ENCODE peak calls at places on chromosomes 1 and 21, in four cellular contexts. One of them, this sample, is unnamed.

GRCh38 chr1:94672001-94672400 is 130.4 kb upstream of the F3 start:
- DNase-seq in right atrium auricular region: no peak
- DNase-seq in cardiac muscle cell: no peak
- DNase-seq in RWPE2: no peak
- DNase-seq in this sample: no peak

GRCh38 chr1:7393141-7393540 is 378.0 kb upstream of the VAMP3 start:
- DNase-seq in right atrium auricular region: no peak
- DNase-seq in cardiac muscle cell: no peak
- DNase-seq in RWPE2: no peak
- DNase-seq in this sample: no peak

GRCh38 chr1:118097622-118098348 is 87.2 kb downstream of the SPAG17 start:
- DNase-seq in right atrium auricular region: no peak
- DNase-seq in cardiac muscle cell: no peak
- DNase-seq in RWPE2: no peak
- DNase-seq in this sample: no peak

GRCh38 chr1:31621872-31622730 is 4.6 kb downstream of the HCRTR1 start:
- DNase-seq in right atrium auricular region: no peak
- DNase-seq in cardiac muscle cell: no peak
- DNase-seq in RWPE2: no peak
- DNase-seq in this sample: no peak

GRCh38 chr1:201016211-201016651 is 7.3 kb downstream of the KIF21B start:
- DNase-seq in right atrium auricular region: no peak
- DNase-seq in cardiac muscle cell: peak; percentile 44
- DNase-seq in RWPE2: no peak
- DNase-seq in this sample: no peak

GRCh38 chr1:43801203-43801602 is 93.9 kb downstream of the ST3GAL3 start:
- DNase-seq in right atrium auricular region: no peak
- DNase-seq in cardiac muscle cell: no peak
- DNase-seq in RWPE2: no peak
- DNase-seq in this sample: no peak

GRCh38 chr1:159161001-159161718 is 10.3 kb upstream of the CADM3 start:
- DNase-seq in right atrium auricular region: peak; percentile 77
- DNase-seq in cardiac muscle cell: peak; percentile 91
- DNase-seq in RWPE2: no peak
- DNase-seq in this sample: no peak

GRCh38 chr1:156815851-156816536 is 654 bp downstream of the SH2D2A start:
- DNase-seq in right atrium auricular region: no peak
- DNase-seq in cardiac muscle cell: no peak
- DNase-seq in RWPE2: peak; percentile 26
- DNase-seq in this sample: no peak

GRCh38 chr1:87240661-87241285 is 87.9 kb upstream of the LMO4 start:
- DNase-seq in right atrium auricular region: no peak
- DNase-seq in cardiac muscle cell: no peak
- DNase-seq in RWPE2: no peak
- DNase-seq in this sample: no peak

DNA sequence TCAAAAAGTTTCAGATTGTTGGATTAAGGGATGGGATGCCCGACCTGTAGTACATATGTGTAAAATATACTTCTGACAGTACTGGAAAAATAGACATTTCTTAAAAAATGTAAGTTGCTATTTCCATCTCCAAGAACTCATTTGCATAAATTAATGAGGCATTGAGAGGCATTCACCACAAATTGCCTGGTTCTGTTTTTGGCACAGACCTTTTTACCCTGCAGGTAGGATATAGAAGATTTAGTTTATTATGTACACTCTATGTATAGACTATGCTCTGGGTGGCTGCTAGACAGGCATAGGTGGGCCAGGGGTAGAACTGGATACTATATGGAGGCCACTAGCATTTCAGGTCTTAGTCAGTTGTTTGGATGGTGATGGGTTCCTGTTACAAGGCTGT is 8.0 kb downstream of the CCDC17 start:
- DNase-seq in right atrium auricular region: no peak
- DNase-seq in cardiac muscle cell: no peak
- DNase-seq in RWPE2: no peak
- DNase-seq in this sample: no peak
- H3K36me3 ChIP-seq in right atrium auricular region: peaks cover 50% of the 10 kb centered on the region
- H3K36me3 ChIP-seq in cardiac muscle cell: peaks cover 56% of the 10 kb centered on the region
- H3K36me3 ChIP-seq in RWPE2: peaks cover 69% of the 10 kb centered on the region
- H3K36me3 ChIP-seq in this sample: peaks cover 41% of the 10 kb centered on the region

DNA sequence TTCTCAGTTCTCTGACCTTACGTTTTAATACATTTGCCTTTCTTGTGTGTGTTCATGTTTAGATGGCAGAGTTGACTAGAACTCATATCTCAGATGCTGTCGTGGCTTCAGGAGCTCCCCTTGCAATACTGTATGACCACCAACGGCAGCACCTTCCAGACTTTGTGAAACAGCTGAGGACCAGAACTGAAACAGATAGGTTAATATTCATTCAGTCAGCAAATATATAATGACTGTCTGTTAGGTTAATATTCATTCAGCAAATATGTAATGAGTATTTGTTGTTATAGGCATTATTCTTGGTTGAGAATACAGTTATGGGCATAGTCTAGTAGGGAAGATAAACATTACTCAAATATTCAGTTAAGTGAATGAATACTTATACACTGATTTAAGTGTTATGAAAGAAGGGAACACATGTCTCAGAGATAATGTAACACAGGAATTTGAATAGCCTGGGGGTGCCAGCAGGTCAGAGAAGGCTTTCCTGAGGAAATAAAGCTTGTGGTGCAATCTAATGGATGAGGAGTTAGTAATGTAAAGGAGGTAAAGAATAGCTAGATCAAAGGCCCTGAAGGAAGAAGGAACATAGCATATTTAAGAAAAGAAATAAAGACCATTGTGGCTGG is 88.5 kb downstream of the CEP350 start:
- DNase-seq in right atrium auricular region: no peak
- DNase-seq in cardiac muscle cell: peak; percentile 58
- DNase-seq in RWPE2: no peak
- DNase-seq in this sample: no peak
- H3K36me3 ChIP-seq in right atrium auricular region: peaks cover 57% of the 10 kb centered on the region
- H3K36me3 ChIP-seq in cardiac muscle cell: peaks cover 53% of the 10 kb centered on the region
- H3K36me3 ChIP-seq in RWPE2: peaks cover 71% of the 10 kb centered on the region
- H3K36me3 ChIP-seq in this sample: peaks cover 52% of the 10 kb centered on the region

GRCh38 chr1:21165076-21165475 is 11.6 kb downstream of the EIF4G3 start:
- DNase-seq in right atrium auricular region: no peak
- DNase-seq in cardiac muscle cell: peak; percentile 46
- DNase-seq in RWPE2: no peak
- DNase-seq in this sample: no peak
- H3K36me3 ChIP-seq in right atrium auricular region: peaks cover 12% of the 10 kb centered on the region
- H3K36me3 ChIP-seq in cardiac muscle cell: peaks cover 3% of the 10 kb centered on the region
- H3K36me3 ChIP-seq in RWPE2: peaks cover 65% of the 10 kb centered on the region
- H3K36me3 ChIP-seq in this sample: peaks cover 11% of the 10 kb centered on the region

DNA sequence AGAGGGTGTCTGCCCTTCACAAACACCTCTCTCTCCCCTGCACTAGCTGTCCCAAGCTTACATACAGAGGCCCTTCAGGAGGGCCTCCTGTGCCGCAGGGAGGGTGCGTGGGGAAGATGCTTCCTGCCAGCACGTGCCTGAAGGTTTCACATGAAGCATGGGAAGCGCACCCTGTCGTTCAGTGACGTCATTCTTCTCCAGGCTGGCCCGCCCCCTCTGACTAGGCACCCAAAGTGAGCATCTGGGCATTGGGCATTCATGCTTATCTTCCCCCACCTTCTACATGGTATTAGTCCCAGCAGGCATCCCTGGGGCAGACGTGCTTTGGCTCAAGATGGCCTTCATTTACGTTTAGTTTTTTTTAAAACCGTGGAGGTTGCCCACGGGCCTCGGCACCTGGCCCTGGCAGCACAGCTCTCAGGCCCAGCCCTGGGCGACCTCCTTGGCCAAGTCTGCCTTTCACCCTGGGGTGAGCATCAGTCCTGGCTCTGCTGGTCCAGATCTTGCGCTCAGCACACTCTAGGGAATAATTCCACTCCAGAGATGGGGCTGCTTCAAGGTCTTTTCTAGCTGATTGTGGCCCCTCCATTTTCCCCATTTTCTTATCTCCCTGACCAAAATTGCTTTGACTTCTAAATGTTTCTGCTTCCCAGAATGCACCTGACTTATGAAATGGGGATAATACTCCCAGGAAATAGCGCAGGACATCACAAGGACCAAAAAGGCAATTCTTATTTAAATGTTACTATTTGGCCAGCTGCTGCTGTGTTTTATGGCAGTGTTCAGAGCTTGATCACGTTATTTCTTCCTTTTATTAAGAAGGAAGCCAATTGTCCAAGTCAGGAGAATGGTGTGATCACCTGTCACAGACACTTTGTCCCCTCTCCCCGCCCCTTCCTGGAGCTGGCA is 6.1 kb downstream of the NPPA start:
- DNase-seq in right atrium auricular region: peak; percentile 77
- DNase-seq in cardiac muscle cell: no peak
- DNase-seq in RWPE2: no peak
- DNase-seq in this sample: no peak
- H3K36me3 ChIP-seq in right atrium auricular region: peaks cover 72% of the 10 kb centered on the region
- H3K36me3 ChIP-seq in cardiac muscle cell: peaks cover 46% of the 10 kb centered on the region
- H3K36me3 ChIP-seq in RWPE2: peaks cover 74% of the 10 kb centered on the region
- H3K36me3 ChIP-seq in this sample: peaks cover 94% of the 10 kb centered on the region

GRCh38 chr21:42545317-42545716 is 31.7 kb downstream of the SLC37A1 start:
- DNase-seq in right atrium auricular region: no peak
- DNase-seq in cardiac muscle cell: no peak
- DNase-seq in RWPE2: no peak
- DNase-seq in this sample: no peak

GRCh38 chr21:42546433-42546832 is 32.8 kb downstream of the SLC37A1 start:
- DNase-seq in right atrium auricular region: no peak
- DNase-seq in cardiac muscle cell: no peak
- DNase-seq in RWPE2: no peak
- DNase-seq in this sample: no peak

GRCh38 chr21:42547001-42547905 is 33.6 kb downstream of the SLC37A1 start:
- DNase-seq in right atrium auricular region: no peak
- DNase-seq in cardiac muscle cell: no peak
- DNase-seq in RWPE2: no peak
- DNase-seq in this sample: no peak

GRCh38 chr21:42544544-42544943 is 30.9 kb downstream of the SLC37A1 start:
- DNase-seq in right atrium auricular region: no peak
- DNase-seq in cardiac muscle cell: no peak
- DNase-seq in RWPE2: no peak
- DNase-seq in this sample: no peak

DNA sequence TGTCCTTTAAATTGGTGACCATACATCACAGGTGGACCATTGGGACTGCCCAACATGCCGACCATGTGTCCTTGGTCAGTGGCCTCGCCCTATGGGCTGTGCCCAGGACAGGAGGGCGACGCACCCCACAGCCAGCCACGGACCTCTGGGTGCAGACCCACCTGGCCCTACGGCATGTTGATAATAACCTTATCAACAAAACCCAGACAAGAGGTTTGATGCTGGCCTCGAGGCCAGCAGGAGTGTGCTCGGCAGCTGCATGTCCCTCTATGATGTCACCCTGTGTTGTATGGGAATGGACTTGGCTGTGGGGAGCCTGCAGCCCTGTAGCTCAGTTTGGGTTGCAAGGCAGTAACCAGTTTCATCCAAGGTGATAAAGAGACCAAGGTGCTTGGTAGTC is 32.1 kb downstream of the SLC37A1 start:
- DNase-seq in right atrium auricular region: no peak
- DNase-seq in cardiac muscle cell: no peak
- DNase-seq in RWPE2: no peak
- DNase-seq in this sample: no peak
- H3K36me3 ChIP-seq in right atrium auricular region: peaks cover 14% of the 10 kb centered on the region
- H3K36me3 ChIP-seq in cardiac muscle cell: no peaks in the 10 kb centered on the region
- H3K36me3 ChIP-seq in RWPE2: no peaks in the 10 kb centered on the region
- H3K36me3 ChIP-seq in this sample: peaks cover 60% of the 10 kb centered on the region